ENCODE peak calls at places on chromosome 1, in four cellular contexts. One of them, this sample, is unnamed.

GRCh38 chr1:63690966-63691365 is 82.9 kb upstream of the ROR1 start:
- DNase-seq in H1: no peak
- DNase-seq in K562: no peak
- DNase-seq in GM12878: no peak
- DNase-seq in this sample: no peak

GRCh38 chr1:44919387-44919786 is 67.0 kb downstream of the EIF2B3 start:
- DNase-seq in GM12878: no peak
- DNase-seq in K562: no peak
- DNase-seq in H1: no peak
- DNase-seq in this sample: no peak

GRCh38 chr1:240004086-240004749 is 87.5 kb upstream of the FMN2 start:
- DNase-seq in H1: peak; percentile 58
- DNase-seq in GM12878: no peak
- DNase-seq in K562: peak; percentile 57
- DNase-seq in this sample: no peak

GRCh38 chr1:178702141-178702540 is 22.9 kb upstream of the RALGPS2 start:
- DNase-seq in K562: no peak
- DNase-seq in H1: no peak
- DNase-seq in GM12878: no peak
- DNase-seq in this sample: no peak

GRCh38 chr1:100581096-100581705 is 43.3 kb downstream of the GPR88 start:
- DNase-seq in H1: no peak
- DNase-seq in K562: no peak
- DNase-seq in GM12878: peak; percentile 19
- DNase-seq in this sample: no peak

GRCh38 chr1:96220644-96221043 is 500.9 kb upstream of the PTBP2 start:
- DNase-seq in K562: no peak
- DNase-seq in GM12878: no peak
- DNase-seq in H1: no peak
- DNase-seq in this sample: no peak

GRCh38 chr1:231107600-231108326 is 54.1 kb upstream of the TRIM67 start:
- DNase-seq in K562: no peak
- DNase-seq in H1: no peak
- DNase-seq in GM12878: no peak
- DNase-seq in this sample: no peak

GRCh38 chr1:45752014-45752413 is 1.6 kb upstream of the IPP start:
- DNase-seq in K562: no peak
- DNase-seq in GM12878: no peak
- DNase-seq in H1: no peak
- DNase-seq in this sample: no peak

GRCh38 chr1:161307230-161307768 is 2.5 kb downstream of the MPZ start:
- DNase-seq in H1: no peak
- DNase-seq in K562: peak; percentile 68
- DNase-seq in GM12878: no peak
- DNase-seq in this sample: no peak

GRCh38 chr1:208060495-208060894 is 149.6 kb upstream of the CD34 start:
- DNase-seq in K562: no peak
- DNase-seq in GM12878: no peak
- DNase-seq in H1: no peak
- DNase-seq in this sample: no peak

GRCh38 chr1:184437306-184437705 is 50.5 kb downstream of the C1orf21 start:
- DNase-seq in K562: no peak
- DNase-seq in H1: no peak
- DNase-seq in GM12878: no peak
- DNase-seq in this sample: no peak

GRCh38 chr1:58620259-58620658 is 43.2 kb upstream of the TACSTD2 start:
- DNase-seq in H1: no peak
- DNase-seq in K562: no peak
- DNase-seq in GM12878: no peak
- DNase-seq in this sample: no peak

GRCh38 chr1:62299426-62300200 is 19.6 kb downstream of the KANK4 start:
- DNase-seq in K562: no peak
- DNase-seq in H1: no peak
- DNase-seq in GM12878: no peak
- DNase-seq in this sample: no peak

GRCh38 chr1:83029916-83030315 is 969.0 kb downstream of the TTLL7 start:
- DNase-seq in H1: no peak
- DNase-seq in K562: no peak
- DNase-seq in GM12878: no peak
- DNase-seq in this sample: no peak

GRCh38 chr1:21115098-21115760 is 61.5 kb downstream of the EIF4G3 start:
- DNase-seq in K562: no peak
- DNase-seq in GM12878: no peak
- DNase-seq in H1: no peak
- DNase-seq in this sample: no peak

GRCh38 chr1:67261646-67262045 is 46.0 kb upstream of the IL12RB2 start:
- DNase-seq in H1: peak; percentile 46
- DNase-seq in K562: no peak
- DNase-seq in GM12878: no peak
- DNase-seq in this sample: no peak

GRCh38 chr1:231844986-231845502 is 218.5 kb downstream of the DISC1 start:
- DNase-seq in K562: no peak
- DNase-seq in GM12878: no peak
- DNase-seq in H1: no peak
- DNase-seq in this sample: no peak

GRCh38 chr1:9235123-9235513 is 544 bp downstream of the H6PD start:
- DNase-seq in GM12878: no peak
- DNase-seq in H1: no peak
- DNase-seq in K562: no peak
- DNase-seq in this sample: no peak

GRCh38 chr1:227072991-227073390 is 132.9 kb downstream of the COQ8A start:
- DNase-seq in GM12878: no peak
- DNase-seq in K562: no peak
- DNase-seq in H1: no peak
- DNase-seq in this sample: no peak

GRCh38 chr1:34280509-34280908 is 103.8 kb downstream of the C1orf94 start:
- DNase-seq in GM12878: no peak
- DNase-seq in K562: no peak
- DNase-seq in H1: peak; percentile 7
- DNase-seq in this sample: no peak

GRCh38 chr1:117857434-117857833 is 72.0 kb downstream of the GDAP2 start:
- DNase-seq in GM12878: no peak
- DNase-seq in K562: no peak
- DNase-seq in H1: no peak
- DNase-seq in this sample: no peak

GRCh38 chr1:157505481-157506272 is 46.6 kb downstream of the FCRL5 start:
- DNase-seq in GM12878: peak; percentile 59
- DNase-seq in H1: peak; percentile 64
- DNase-seq in K562: peak; percentile 53
- DNase-seq in this sample: peak; percentile 39

GRCh38 chr1:39061951-39062350 is 35.8 kb downstream of the NDUFS5 start:
- DNase-seq in K562: no peak
- DNase-seq in H1: no peak
- DNase-seq in GM12878: no peak
- DNase-seq in this sample: no peak

GRCh38 chr1:19764848-19765247 is 34.9 kb downstream of the TMCO4 start:
- DNase-seq in H1: no peak
- DNase-seq in K562: no peak
- DNase-seq in GM12878: no peak
- DNase-seq in this sample: no peak

GRCh38 chr1:220775238-220775853 is 11.4 kb upstream of the MTARC1 start:
- DNase-seq in GM12878: no peak
- DNase-seq in H1: peak; percentile 66
- DNase-seq in K562: peak; percentile 64
- DNase-seq in this sample: no peak

GRCh38 chr1:119396982-119397381 is 18.0 kb upstream of the HSD3B2 start:
- DNase-seq in GM12878: no peak
- DNase-seq in H1: no peak
- DNase-seq in K562: no peak
- DNase-seq in this sample: no peak

GRCh38 chr1:15155760-15156743 is 2.5 kb downstream of the TMEM51 start:
- DNase-seq in K562: no peak
- DNase-seq in GM12878: peak; percentile 53
- DNase-seq in H1: no peak
- DNase-seq in this sample: no peak

GRCh38 chr1:24959623-24959975 is 29.5 kb upstream of the RUNX3 start:
- DNase-seq in H1: no peak
- DNase-seq in K562: no peak
- DNase-seq in GM12878: no peak
- DNase-seq in this sample: no peak

GRCh38 chr1:41892211-41892840 is 26.4 kb downstream of the HIVEP3 start:
- DNase-seq in H1: no peak
- DNase-seq in K562: no peak
- DNase-seq in GM12878: no peak
- DNase-seq in this sample: no peak

GRCh38 chr1:21534674-21535378 is 25.6 kb downstream of the ALPL start:
- DNase-seq in GM12878: no peak
- DNase-seq in H1: no peak
- DNase-seq in K562: peak; percentile 61
- DNase-seq in this sample: peak; percentile 29

GRCh38 chr1:29793101-29793546 is 556.8 kb downstream of the PTPRU start:
- DNase-seq in H1: peak; percentile 98
- DNase-seq in GM12878: no peak
- DNase-seq in K562: peak; percentile 63
- DNase-seq in this sample: peak; percentile 61

GRCh38 chr1:212012034-212012740 is 23.2 kb downstream of the INTS7 start:
- DNase-seq in GM12878: peak; percentile 38
- DNase-seq in K562: peak; percentile 77
- DNase-seq in H1: peak; percentile 66
- DNase-seq in this sample: peak; percentile 37

GRCh38 chr1:99645199-99645598 is 714 bp upstream of the PALMD start:
- DNase-seq in H1: no peak
- DNase-seq in K562: no peak
- DNase-seq in GM12878: no peak
- DNase-seq in this sample: no peak

DNA sequence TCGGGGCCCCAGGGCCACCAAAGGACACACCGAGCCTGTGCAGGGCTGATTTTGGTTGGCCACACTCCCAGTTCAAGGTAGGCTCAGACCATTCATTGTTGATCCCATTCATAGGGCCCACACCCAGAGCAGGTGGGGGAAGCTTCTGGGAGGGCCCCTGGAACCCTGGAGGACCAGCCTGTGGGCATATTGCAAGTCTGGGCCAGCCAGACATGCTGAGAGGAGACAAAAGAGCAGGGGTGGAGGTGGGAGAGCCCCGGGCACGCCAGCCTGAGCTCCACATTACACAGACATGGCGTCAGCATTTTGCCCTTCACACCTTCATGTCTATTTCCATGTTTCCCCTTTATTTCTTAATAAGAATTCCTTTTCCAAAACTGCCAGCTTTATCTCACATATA is 25.7 kb downstream of the PMVK start:
- DNase-seq in GM12878: no peak
- DNase-seq in K562: no peak
- DNase-seq in H1: no peak
- DNase-seq in this sample: no peak
- TF ChIP-seq EZH2 in GM12878: no peak
- TF ChIP-seq EZH2 in K562: no peak
- TF ChIP-seq EZH2 in H1: no peak
- TF ChIP-seq EZH2 in this sample: no peak

DNA sequence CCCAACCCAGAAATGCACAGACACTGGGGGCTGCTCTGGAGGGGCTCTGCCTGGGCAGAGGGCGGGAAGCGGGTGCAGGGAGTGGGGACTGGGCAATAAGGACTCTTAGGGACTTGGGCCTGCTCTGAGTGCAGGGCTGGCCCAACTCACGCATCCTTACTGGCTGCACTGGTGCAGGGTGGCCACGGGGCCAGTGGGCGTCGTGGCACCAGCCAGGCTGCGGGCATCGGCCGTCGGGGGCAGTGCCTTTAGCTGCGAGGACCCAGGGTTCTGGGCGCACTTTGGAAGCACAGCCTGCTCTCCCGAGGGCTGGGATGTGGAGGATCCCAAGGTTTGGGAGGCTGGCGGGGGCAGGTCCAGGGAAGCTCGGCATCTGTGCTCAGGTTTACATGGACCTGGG is 27.1 kb upstream of the TTLL10 start:
- DNase-seq in H1: no peak
- DNase-seq in K562: no peak
- DNase-seq in GM12878: no peak
- DNase-seq in this sample: no peak
- H3K27me3 ChIP-seq in H1: no peaks in the 10 kb centered on the region
- H3K27me3 ChIP-seq in K562: peaks cover 25% of the 10 kb centered on the region
- H3K27me3 ChIP-seq in GM12878: no peaks in the 10 kb centered on the region
- H3K27me3 ChIP-seq in this sample: no peaks in the 10 kb centered on the region

DNA sequence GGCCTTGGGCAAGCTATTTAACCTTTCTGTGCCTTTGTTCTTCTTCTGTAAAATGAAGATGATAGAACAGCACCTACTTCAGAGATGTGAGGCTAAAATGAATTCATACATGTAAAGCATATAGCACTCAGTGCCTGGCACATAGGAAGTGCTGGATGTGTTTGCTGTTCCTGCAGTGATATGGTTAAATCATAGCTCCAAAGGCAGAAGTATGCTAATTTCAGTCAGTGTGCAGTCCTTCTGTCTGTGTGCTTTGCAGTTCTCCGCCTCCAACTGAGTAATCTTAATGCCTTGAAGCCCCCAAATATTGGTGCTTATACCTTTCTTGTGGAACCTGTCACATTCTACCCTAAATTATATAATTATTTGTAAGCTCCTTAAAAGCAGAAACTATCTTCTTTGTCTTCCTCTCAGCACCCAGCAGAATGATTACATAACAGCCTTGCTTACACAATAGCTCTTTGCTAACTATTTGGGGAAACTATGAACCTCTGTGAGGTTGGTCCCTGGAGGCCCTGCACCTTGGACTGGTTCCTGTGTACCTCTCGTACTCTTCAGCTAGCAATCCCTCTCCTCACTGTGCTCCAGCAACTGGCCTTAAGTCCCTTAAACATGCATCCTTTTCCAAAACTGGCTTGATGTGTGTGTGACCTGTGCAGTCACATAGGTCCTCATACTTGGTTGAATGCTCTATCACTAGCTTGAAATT is 57.0 kb upstream of the CACYBP start:
- DNase-seq in H1: no peak
- DNase-seq in GM12878: no peak
- DNase-seq in K562: no peak
- DNase-seq in this sample: no peak
- TF ChIP-seq EGR1 in H1: no peak
- TF ChIP-seq EGR1 in GM12878: no peak
- TF ChIP-seq EGR1 in K562: no peak
- TF ChIP-seq EGR1 in this sample: no peak

DNA sequence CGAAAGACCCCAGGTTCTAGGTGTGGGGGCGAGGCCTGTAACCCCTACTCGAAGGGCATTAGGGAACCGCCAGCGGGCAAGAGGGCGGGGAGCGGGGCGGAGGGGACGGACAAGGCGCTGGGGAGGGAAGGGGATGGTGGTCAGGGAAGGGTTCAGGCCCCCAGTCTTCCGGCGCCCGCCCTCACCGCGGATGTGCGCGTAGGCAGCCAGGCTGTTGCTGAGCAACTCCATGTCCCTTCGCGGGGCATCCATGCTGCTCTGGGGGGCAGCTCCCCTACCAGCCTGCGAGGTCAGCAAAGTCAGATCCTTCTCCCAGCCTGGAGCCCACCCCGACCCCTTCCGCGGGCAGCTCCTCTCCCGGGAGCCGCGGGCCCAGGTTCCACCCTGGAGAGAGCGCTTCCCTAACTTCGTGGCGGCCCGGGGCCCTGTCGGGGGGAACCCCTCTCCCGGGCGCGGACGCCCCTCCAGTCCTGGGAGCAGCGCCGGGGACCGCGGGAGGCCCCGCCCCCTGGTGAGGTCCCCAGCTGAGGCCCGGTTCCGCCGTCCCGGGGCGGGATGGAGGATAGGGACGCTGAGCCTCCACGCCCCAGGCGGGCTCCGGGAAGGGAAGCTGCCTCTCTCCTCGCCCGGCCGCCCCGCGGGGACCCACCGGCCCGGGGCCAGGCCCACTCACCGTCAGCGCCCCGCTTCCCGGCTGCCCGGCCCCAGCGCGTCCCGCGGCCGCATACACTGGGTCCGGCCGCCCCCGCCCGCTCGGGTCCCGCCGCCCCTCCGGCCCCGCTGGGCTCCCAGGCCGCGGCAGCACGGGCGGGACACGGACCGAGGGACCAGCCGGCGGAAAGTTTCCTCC is 434 bp downstream of the EVA1B start:
- DNase-seq in GM12878: no peak
- DNase-seq in H1: peak; percentile 79
- DNase-seq in K562: peak; percentile 77
- DNase-seq in this sample: no peak
- TF ChIP-seq EZH2 in GM12878: no peak
- TF ChIP-seq EZH2 in H1: peak; percentile 7
- TF ChIP-seq EZH2 in K562: no peak
- TF ChIP-seq EZH2 in this sample: no peak

This sample was measured in HCT116.